ENCODE peak calls at places on chromosomes 7 and 10, in four cellular contexts. One of them, this sample, is unnamed.

GRCh38 chr10:132233501-132234075 is 46.8 kb downstream of the DPYSL4 start:
- DNase-seq in GM20000: no peak
- DNase-seq in PC-3: no peak
- DNase-seq in effector CD4-positive, alpha-beta T cell: no peak
- DNase-seq in this sample: no peak

GRCh38 chr10:25766687-25767221 is 167.3 kb upstream of the MYO3A start:
- DNase-seq in GM20000: no peak
- DNase-seq in effector CD4-positive, alpha-beta T cell: no peak
- DNase-seq in PC-3: no peak
- DNase-seq in this sample: peak

GRCh38 chr10:99708428-99709010 is 23.4 kb downstream of the COX15 start:
- DNase-seq in GM20000: no peak
- DNase-seq in effector CD4-positive, alpha-beta T cell: no peak
- DNase-seq in PC-3: no peak
- DNase-seq in this sample: peak

GRCh38 chr10:86298501-86299001 is 68.0 kb downstream of the GRID1 start:
- DNase-seq in GM20000: no peak
- DNase-seq in PC-3: no peak
- DNase-seq in effector CD4-positive, alpha-beta T cell: no peak
- DNase-seq in this sample: no peak

GRCh38 chr10:61621538-61622150 is 41.1 kb upstream of the CABCOCO1 start:
- DNase-seq in GM20000: no peak
- DNase-seq in PC-3: peak
- DNase-seq in effector CD4-positive, alpha-beta T cell: no peak
- DNase-seq in this sample: peak

GRCh38 chr7:141239661-141240060 is 165.8 kb downstream of the TMEM178B start:
- DNase-seq in PC-3: no peak
- DNase-seq in effector CD4-positive, alpha-beta T cell: no peak
- DNase-seq in GM20000: no peak
- DNase-seq in this sample: no peak

GRCh38 chr10:69912584-69912983 is 110.9 kb downstream of the COL13A1 start:
- DNase-seq in effector CD4-positive, alpha-beta T cell: no peak
- DNase-seq in GM20000: no peak
- DNase-seq in PC-3: no peak
- DNase-seq in this sample: no peak

GRCh38 chr7:28330384-28331070 is 81.8 kb upstream of the CREB5 start:
- DNase-seq in effector CD4-positive, alpha-beta T cell: no peak
- DNase-seq in PC-3: no peak
- DNase-seq in GM20000: no peak
- DNase-seq in this sample: no peak

GRCh38 chr10:49632406-49633317 is 18.8 kb downstream of the CHAT start:
- DNase-seq in effector CD4-positive, alpha-beta T cell: no peak
- DNase-seq in PC-3: peak
- DNase-seq in GM20000: no peak
- DNase-seq in this sample: no peak

GRCh38 chr7:66732439-66732838 is 8.1 kb upstream of the RABGEF1 start:
- DNase-seq in GM20000: peak
- DNase-seq in effector CD4-positive, alpha-beta T cell: no peak
- DNase-seq in PC-3: no peak
- DNase-seq in this sample: no peak